ENCODE peak calls at places on chromosomes 11 and 22, in five cellular contexts. K is endodermal cell, M is transverse colon, U is GM23338, Q is fibroblast of lung. S is an unnamed sample.

GRCh38 chr11:95241673-95242072 is 10.7 kb upstream of the SESN3 start:
- DNase-seq in K (no peak), M (no peak), U (no peak), Q (peak; percentile 16), S (no peak)

GRCh38 chr11:11843233-11843632 is 1.5 kb downstream of the USP47 start:
- DNase-seq in K (no peak), M (no peak), U (no peak), Q (peak; percentile 80), S (no peak)

GRCh38 chr11:65611758-65612603 is 2.0 kb downstream of the MAP3K11 start:
- DNase-seq in K (no peak), M (no peak), U (no peak), Q (peak; percentile 27), S (no peak)

GRCh38 chr11:66649903-66650302 is 11.4 kb downstream of the RBM4 start:
- DNase-seq in K (no peak), M (no peak), U (no peak), Q (no peak), S (no peak)

GRCh38 chr11:30292545-30292944 is 30.4 kb upstream of the ARL14EP start:
- DNase-seq in K (no peak), M (no peak), U (no peak), Q (no peak), S (no peak)

GRCh38 chr11:10390375-10390774 is 64.7 kb upstream of the AMPD3 start:
- DNase-seq in K (no peak), M (no peak), U (no peak), Q (peak; percentile 63), S (no peak)

GRCh38 chr11:35101223-35101622 is 37.7 kb upstream of the CD44 start:
- DNase-seq in K (no peak), M (no peak), U (no peak), Q (no peak), S (no peak)

GRCh38 chr11:65695459-65696241 is 16.4 kb upstream of the KAT5 start:
- DNase-seq in K (no peak), M (peak; percentile 82), U (no peak), Q (no peak), S (no peak)

GRCh38 chr11:85575388-85575787 is 51.8 kb downstream of the DLG2 start:
- DNase-seq in K (no peak), M (no peak), U (peak; percentile 43), Q (no peak), S (no peak)

GRCh38 chr22:46740910-46741785 is 3.1 kb upstream of the CERK start:
- DNase-seq in K (no peak), M (no peak), U (no peak), Q (no peak), S (no peak)

GRCh38 chr11:34323601-34324000 is 34.2 kb downstream of the ABTB2 start:
- DNase-seq in K (no peak), M (no peak), U (no peak), Q (no peak), S (no peak)

GRCh38 chr11:43895601-43896000 is 15.0 kb downstream of the ALKBH3 start:
- DNase-seq in K (no peak), M (no peak), U (no peak), Q (no peak), S (no peak)

GRCh38 chr11:110345756-110346155 is 49.3 kb upstream of the RDX start:
- DNase-seq in K (no peak), M (no peak), U (no peak), Q (no peak), S (no peak)

GRCh38 chr11:14974723-14975587 is 2.8 kb upstream of the CALCA start:
- DNase-seq in K (peak; percentile 94), M (peak; percentile 47), U (peak; percentile 86), Q (peak; percentile 16), S (no peak)

GRCh38 chr11:9528141-9528511 is 45.3 kb upstream of the WEE1 start:
- DNase-seq in K (no peak), M (no peak), U (no peak), Q (no peak), S (no peak)

GRCh38 chr11:37995886-37996285 is 1397.8 kb upstream of the RAG2 start:
- DNase-seq in K (no peak), M (no peak), U (no peak), Q (no peak), S (no peak)

GRCh38 chr22:43094085-43094484 is 4.9 kb upstream of the TTLL1 start:
- DNase-seq in K (peak; percentile 78), M (peak; percentile 62), U (no peak), Q (no peak), S (no peak)

GRCh38 chr22:21778705-21779363 is 43.2 kb upstream of the YPEL1 start:
- DNase-seq in K (no peak), M (no peak), U (no peak), Q (peak; percentile 95), S (no peak)

GRCh38 chr22:50698546-50698945 is 25.9 kb downstream of the SHANK3 start:
- DNase-seq in K (peak; percentile 45), M (no peak), U (no peak), Q (no peak), S (no peak)

GRCh38 chr11:121341609-121342008 is 49.0 kb downstream of the SC5D start:
- DNase-seq in K (no peak), M (peak; percentile 33), U (no peak), Q (no peak), S (no peak)

GRCh38 chr11:131408011-131408640 is 37.7 kb downstream of the NTM start:
- DNase-seq in K (peak; percentile 82), M (no peak), U (peak; percentile 71), Q (peak; percentile 25), S (peak; percentile 51)

GRCh38 chr11:100760766-100761165 is 73.7 kb downstream of the ARHGAP42 start:
- DNase-seq in K (no peak), M (peak; percentile 55), U (no peak), Q (no peak), S (no peak)

GRCh38 chr22:26377170-26377825 is 51.8 kb upstream of the ASPHD2 start:
- DNase-seq in K (peak; percentile 60), M (no peak), U (peak; percentile 66), Q (no peak), S (peak; percentile 15)
- H3K27me3 ChIP-seq in K (no peaks in the 10 kb centered on the region), M (peaks cover 66% of the 10 kb centered on the region), U (no peaks in the 10 kb centered on the region), Q (no peaks in the 10 kb centered on the region), S (peaks cover 22% of the 10 kb centered on the region)

GRCh38 chr11:45182902-45183301 is 36.5 kb downstream of the PRDM11 start:
- DNase-seq in K (peak; percentile 81), M (peak; percentile 51), U (peak; percentile 81), Q (no peak), S (peak; percentile 60)
- H3K27me3 ChIP-seq in K (peaks cover 8% of the 10 kb centered on the region), M (no peaks in the 10 kb centered on the region), U (peaks cover 5% of the 10 kb centered on the region), Q (peaks cover 2% of the 10 kb centered on the region), S (no peaks in the 10 kb centered on the region)

GRCh38 chr11:68684385-68685356 is at the start of gene GAL:
- DNase-seq in K (peak; percentile 77), M (no peak), U (peak; percentile 65), Q (no peak), S (no peak)

GRCh38 chr11:68683952-68684384 is 376 bp upstream of the GAL start:
- DNase-seq in K (peak; percentile 75), M (no peak), U (peak; percentile 54), Q (no peak), S (no peak)

GRCh38 chr11:68687986-68688385 is 3.6 kb downstream of the GAL start:
- DNase-seq in K (peak; percentile 45), M (no peak), U (no peak), Q (no peak), S (no peak)

GRCh38 chr11:68686486-68686885 is 2.1 kb downstream of the GAL start:
- DNase-seq in K (no peak), M (no peak), U (no peak), Q (no peak), S (no peak)

DNA sequence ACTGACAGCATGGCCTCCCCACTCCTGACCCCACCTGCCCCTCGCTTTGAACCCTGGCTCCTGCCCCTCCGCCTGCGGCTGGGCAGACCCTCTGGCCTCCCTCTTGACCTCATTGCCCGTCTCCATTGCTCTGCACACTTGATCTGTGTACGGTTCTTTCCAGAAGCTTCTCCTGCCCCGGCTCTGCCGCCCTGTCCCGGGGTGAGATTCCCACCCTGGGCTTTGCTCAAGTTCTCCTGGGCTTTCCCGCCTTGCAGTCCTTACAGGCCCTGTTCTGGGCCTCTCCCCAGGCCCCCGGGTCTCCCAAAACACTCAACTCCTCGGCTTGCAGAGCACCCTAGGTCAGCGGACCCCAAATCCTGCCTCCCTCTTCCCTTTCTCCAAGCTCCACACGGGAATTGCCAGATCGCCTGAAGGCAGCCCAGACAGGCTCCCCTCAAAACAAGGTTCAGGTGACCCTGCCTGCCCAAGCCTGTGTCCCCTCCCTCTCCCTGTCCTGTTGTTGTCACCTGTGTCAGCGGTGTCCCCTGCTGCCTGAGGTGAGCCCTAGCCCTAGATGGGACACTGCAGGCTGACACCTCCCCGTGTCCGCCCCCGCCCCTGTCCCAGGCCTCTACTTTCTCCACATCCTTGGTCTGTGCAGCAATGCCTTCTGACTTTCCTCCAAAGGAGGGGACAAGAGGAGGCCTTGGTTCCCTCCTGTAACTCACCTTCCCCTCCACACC is 1.5 kb downstream of the GAL start:
- DNase-seq in K (no peak), M (no peak), U (no peak), Q (no peak), S (no peak)
- H3K27me3 ChIP-seq in K (peaks cover 4% of the 10 kb centered on the region), M (peaks cover 74% of the 10 kb centered on the region), U (peaks cover 33% of the 10 kb centered on the region), Q (peaks cover 10% of the 10 kb centered on the region), S (peaks cover 31% of the 10 kb centered on the region)

DNA sequence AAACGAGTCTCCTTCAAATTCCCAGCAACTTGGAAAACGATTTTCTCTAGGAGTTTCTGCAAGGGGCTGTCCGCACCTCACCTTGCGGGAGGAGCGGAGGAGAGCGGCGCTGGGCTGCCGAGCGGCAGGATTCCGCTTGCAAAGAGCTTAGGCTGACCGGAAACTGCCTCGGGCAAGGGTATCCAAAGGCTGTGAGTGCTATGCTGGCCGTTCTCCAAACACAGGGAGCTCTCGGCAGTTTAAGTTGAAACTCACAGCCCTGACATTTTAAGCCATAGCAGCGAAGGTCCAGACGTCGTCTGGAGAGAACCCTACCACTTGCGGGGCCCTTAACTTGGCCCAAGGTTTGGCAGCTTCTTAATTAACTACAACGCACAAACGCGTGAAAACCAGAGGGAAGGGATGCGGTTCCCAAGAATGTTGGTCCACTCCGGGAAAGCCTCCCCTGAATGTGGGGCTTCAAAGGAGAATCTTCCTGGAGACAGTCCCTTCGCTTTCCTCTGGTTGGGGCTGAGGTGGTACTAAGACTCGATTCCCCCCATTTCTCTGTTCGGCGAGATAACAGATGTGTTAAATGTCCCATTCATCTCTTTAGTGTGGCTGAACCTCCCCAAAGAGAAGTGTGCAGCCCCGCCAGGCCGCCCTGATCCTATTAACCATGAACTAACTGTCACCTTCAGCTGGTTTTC is 1.1 kb upstream of the DBX1 start:
- DNase-seq in K (peak; percentile 82), M (no peak), U (peak; percentile 89), Q (peak; percentile 3), S (no peak)
- H3K27me3 ChIP-seq in K (peaks cover 100% of the 10 kb centered on the region), M (peaks cover 100% of the 10 kb centered on the region), U (peaks cover 100% of the 10 kb centered on the region), Q (peaks cover 89% of the 10 kb centered on the region), S (peaks cover 93% of the 10 kb centered on the region)

DNA sequence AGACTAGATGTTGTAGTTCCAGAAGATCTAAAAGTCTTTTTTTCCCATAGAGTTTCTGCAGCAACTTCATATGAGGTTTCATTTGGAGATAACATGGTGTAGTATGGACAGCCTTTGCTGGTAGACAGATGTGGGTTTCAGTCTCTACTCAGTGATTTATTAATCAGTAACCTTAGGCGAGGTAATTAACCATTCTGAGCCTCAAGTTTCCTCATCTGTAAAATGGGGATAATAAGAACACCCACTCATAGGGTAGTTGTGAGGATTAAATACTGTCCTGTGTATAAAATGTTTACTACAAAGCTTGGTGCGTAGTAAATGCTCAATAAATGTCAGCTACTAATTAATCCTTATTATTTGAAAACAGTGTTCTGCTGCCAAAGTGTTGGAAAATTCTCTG is 16.8 kb downstream of the POU2F3 start:
- DNase-seq in K (no peak), M (no peak), U (no peak), Q (no peak), S (no peak)
- H3K27me3 ChIP-seq in K (peaks cover 17% of the 10 kb centered on the region), M (peaks cover 63% of the 10 kb centered on the region), U (peaks cover 30% of the 10 kb centered on the region), Q (peaks cover 25% of the 10 kb centered on the region), S (peaks cover 29% of the 10 kb centered on the region)